ENCODE peak calls at places on chromosomes 12 and 14, in ten cellular contexts. One of them, this sample, is unnamed.
A peak's percentile ranks its signal among the peaks of the same experiment; 100 is the strongest.

GRCh38 chr12:6532051-6532926 is 2.0 kb upstream of the GAPDH start:
- DNase-seq in stimulated activated CD4-positive, alpha-beta T cell treated with anti-CD3 and anti-CD28 coated beads, Interleukin-2, amount 100 ng/mL, for 24 hours: peak; percentile 84
- DNase-seq in islet precursor cell: peak; percentile 98
- DNase-seq in T-helper 22 cell: peak; percentile 92
- DNase-seq in AG09319: peak; percentile 92
- DNase-seq in AG04449: peak; percentile 95
- DNase-seq in WERI-Rb-1: peak; percentile 71
- DNase-seq in AG10803: peak; percentile 98
- DNase-seq in GM12891: peak; percentile 61
- DNase-seq in effector CD8-positive, alpha-beta T cell: peak; percentile 56
- DNase-seq in this sample: peak; percentile 90

GRCh38 chr12:49055978-49056754 is 4.4 kb downstream of the KMT2D start:
- DNase-seq in WERI-Rb-1: peak; percentile 36
- DNase-seq in T-helper 22 cell: peak; percentile 45
- DNase-seq in islet precursor cell: peak; percentile 88
- DNase-seq in GM12891: peak; percentile 80
- DNase-seq in AG04449: peak; percentile 12
- DNase-seq in AG09319: peak; percentile 34
- DNase-seq in stimulated activated CD4-positive, alpha-beta T cell treated with anti-CD3 and anti-CD28 coated beads, Interleukin-2, amount 100 ng/mL, for 24 hours: peak; percentile 50
- DNase-seq in effector CD8-positive, alpha-beta T cell: peak; percentile 27
- DNase-seq in AG10803: peak; percentile 82
- DNase-seq in this sample: peak; percentile 87

GRCh38 chr14:90061849-90062794 is at the start of gene KCNK13:
- DNase-seq in GM12891: peak; percentile 39
- DNase-seq in WERI-Rb-1: peak; percentile 53
- DNase-seq in AG04449: no peak
- DNase-seq in islet precursor cell: peak; percentile 67
- DNase-seq in T-helper 22 cell: no peak
- DNase-seq in AG10803: no peak
- DNase-seq in effector CD8-positive, alpha-beta T cell: no peak
- DNase-seq in AG09319: no peak
- DNase-seq in stimulated activated CD4-positive, alpha-beta T cell treated with anti-CD3 and anti-CD28 coated beads, Interleukin-2, amount 100 ng/mL, for 24 hours: no peak
- DNase-seq in this sample: peak; percentile 9

GRCh38 chr12:34607520-34608195 is 585.4 kb downstream of the ALG10 start:
- DNase-seq in AG10803: no peak
- DNase-seq in AG09319: no peak
- DNase-seq in GM12891: no peak
- DNase-seq in AG04449: no peak
- DNase-seq in stimulated activated CD4-positive, alpha-beta T cell treated with anti-CD3 and anti-CD28 coated beads, Interleukin-2, amount 100 ng/mL, for 24 hours: no peak
- DNase-seq in T-helper 22 cell: no peak
- DNase-seq in WERI-Rb-1: no peak
- DNase-seq in islet precursor cell: no peak
- DNase-seq in effector CD8-positive, alpha-beta T cell: no peak
- DNase-seq in this sample: no peak

GRCh38 chr12:112164326-112164660 is 38.9 kb downstream of the TRAFD1 start:
- DNase-seq in AG09319: no peak
- DNase-seq in AG04449: no peak
- DNase-seq in islet precursor cell: peak; percentile 54
- DNase-seq in T-helper 22 cell: no peak
- DNase-seq in AG10803: no peak
- DNase-seq in GM12891: no peak
- DNase-seq in stimulated activated CD4-positive, alpha-beta T cell treated with anti-CD3 and anti-CD28 coated beads, Interleukin-2, amount 100 ng/mL, for 24 hours: no peak
- DNase-seq in WERI-Rb-1: no peak
- DNase-seq in effector CD8-positive, alpha-beta T cell: no peak
- DNase-seq in this sample: no peak

GRCh38 chr14:68404652-68405183 is 388.1 kb downstream of the ZFP36L1 start:
- DNase-seq in WERI-Rb-1: no peak
- DNase-seq in AG09319: no peak
- DNase-seq in AG10803: no peak
- DNase-seq in islet precursor cell: peak; percentile 90
- DNase-seq in effector CD8-positive, alpha-beta T cell: no peak
- DNase-seq in GM12891: no peak
- DNase-seq in stimulated activated CD4-positive, alpha-beta T cell treated with anti-CD3 and anti-CD28 coated beads, Interleukin-2, amount 100 ng/mL, for 24 hours: no peak
- DNase-seq in T-helper 22 cell: peak; percentile 7
- DNase-seq in AG04449: no peak
- DNase-seq in this sample: no peak

GRCh38 chr12:116694653-116695463 is 43.0 kb downstream of the SPRING1 start:
- DNase-seq in GM12891: no peak
- DNase-seq in T-helper 22 cell: no peak
- DNase-seq in effector CD8-positive, alpha-beta T cell: no peak
- DNase-seq in stimulated activated CD4-positive, alpha-beta T cell treated with anti-CD3 and anti-CD28 coated beads, Interleukin-2, amount 100 ng/mL, for 24 hours: no peak
- DNase-seq in islet precursor cell: no peak
- DNase-seq in AG10803: no peak
- DNase-seq in AG09319: no peak
- DNase-seq in AG04449: no peak
- DNase-seq in WERI-Rb-1: no peak
- DNase-seq in this sample: no peak

GRCh38 chr14:34718750-34719304 is 4.4 kb upstream of the CFL2 start:
- DNase-seq in T-helper 22 cell: no peak
- DNase-seq in AG09319: no peak
- DNase-seq in AG10803: peak; percentile 67
- DNase-seq in WERI-Rb-1: no peak
- DNase-seq in effector CD8-positive, alpha-beta T cell: no peak
- DNase-seq in AG04449: no peak
- DNase-seq in islet precursor cell: no peak
- DNase-seq in GM12891: no peak
- DNase-seq in stimulated activated CD4-positive, alpha-beta T cell treated with anti-CD3 and anti-CD28 coated beads, Interleukin-2, amount 100 ng/mL, for 24 hours: no peak
- DNase-seq in this sample: no peak

GRCh38 chr12:20050166-20050565 is 318.2 kb upstream of the PDE3A start:
- DNase-seq in AG04449: no peak
- DNase-seq in stimulated activated CD4-positive, alpha-beta T cell treated with anti-CD3 and anti-CD28 coated beads, Interleukin-2, amount 100 ng/mL, for 24 hours: no peak
- DNase-seq in AG09319: no peak
- DNase-seq in WERI-Rb-1: no peak
- DNase-seq in GM12891: no peak
- DNase-seq in T-helper 22 cell: no peak
- DNase-seq in islet precursor cell: no peak
- DNase-seq in effector CD8-positive, alpha-beta T cell: no peak
- DNase-seq in AG10803: peak; percentile 25
- DNase-seq in this sample: peak; percentile 38

GRCh38 chr12:2411586-2412304 is 359.0 kb downstream of the CACNA1C start:
- DNase-seq in effector CD8-positive, alpha-beta T cell: no peak
- DNase-seq in WERI-Rb-1: peak; percentile 83
- DNase-seq in T-helper 22 cell: no peak
- DNase-seq in AG09319: no peak
- DNase-seq in GM12891: no peak
- DNase-seq in AG04449: no peak
- DNase-seq in AG10803: no peak
- DNase-seq in stimulated activated CD4-positive, alpha-beta T cell treated with anti-CD3 and anti-CD28 coated beads, Interleukin-2, amount 100 ng/mL, for 24 hours: no peak
- DNase-seq in islet precursor cell: no peak
- DNase-seq in this sample: no peak